ENCODE peak calls at places on chromosomes 5 and 9, in ten cellular contexts. R is suprapubic skin, I is fibroblast of lung, M is dorsolateral prefrontal cortex, Y is right atrium auricular region, O is PC-9, W is tibial artery, T is astrocyte, D is body of pancreas, K is lung. P is an unnamed sample.

GRCh38 chr5:124748687-124749594 is 2.5 kb upstream of the ZNF608 start:
- DNase-seq in R (peak; percentile 78), I (peak; percentile 95), M (peak; percentile 89), Y (peak; percentile 85), O (peak; percentile 74), W (peak; percentile 74), T (peak; percentile 91), D (peak; percentile 87), K (peak; percentile 82), P (peak; percentile 76)

GRCh38 chr5:157159209-157159751 is 6.8 kb downstream of the GARIN3 start:
- DNase-seq in R (no peak), I (no peak), M (no peak), Y (peak; percentile 11), O (no peak), W (no peak), T (no peak), D (no peak), K (no peak), P (no peak)

GRCh38 chr5:87300744-87301143 is 33.1 kb downstream of the RASA1 start:
- DNase-seq in R (no peak), I (peak; percentile 96), M (no peak), Y (no peak), O (peak; percentile 67), W (no peak), T (peak; percentile 95), D (no peak), K (no peak), P (no peak)

GRCh38 chr5:173429489-173430150 is 101.4 kb upstream of the STC2 start:
- DNase-seq in R (no peak), I (peak; percentile 64), M (no peak), Y (no peak), O (no peak), W (no peak), T (peak; percentile 48), D (no peak), K (no peak), P (no peak)

GRCh38 chr5:5409151-5409810 is 13.2 kb upstream of the ICE1 start:
- DNase-seq in R (no peak), I (no peak), M (no peak), Y (no peak), O (no peak), W (no peak), T (no peak), D (no peak), K (no peak), P (no peak)

GRCh38 chr5:179290681-179291540 is 54.4 kb downstream of the ADAMTS2 start:
- DNase-seq in R (peak; percentile 59), I (no peak), M (no peak), Y (no peak), O (no peak), W (peak; percentile 63), T (no peak), D (peak; percentile 13), K (no peak), P (no peak)

GRCh38 chr5:11851402-11851801 is 52.8 kb downstream of the CTNND2 start:
- DNase-seq in R (no peak), I (peak; percentile 87), M (no peak), Y (no peak), O (no peak), W (no peak), T (peak; percentile 86), D (peak; percentile 40), K (no peak), P (no peak)

GRCh38 chr9:105389789-105390188 is 58.0 kb upstream of the FSD1L start:
- DNase-seq in R (no peak), I (no peak), M (no peak), Y (no peak), O (no peak), W (no peak), T (no peak), D (no peak), K (no peak), P (no peak)

GRCh38 chr9:98658965-98659364 is 49.8 kb downstream of the GABBR2 start:
- DNase-seq in R (no peak), I (peak; percentile 90), M (no peak), Y (no peak), O (no peak), W (no peak), T (peak; percentile 90), D (no peak), K (no peak), P (no peak)

GRCh38 chr5:14407746-14408175 is 173.8 kb upstream of the OTULINL start:
- DNase-seq in R (no peak), I (peak; percentile 69), M (no peak), Y (no peak), O (no peak), W (no peak), T (peak; percentile 65), D (no peak), K (no peak), P (no peak)

GRCh38 chr9:78109075-78109474 is 77.5 kb upstream of the GNAQ start:
- DNase-seq in R (no peak), I (no peak), M (no peak), Y (no peak), O (peak; percentile 4), W (no peak), T (no peak), D (no peak), K (no peak), P (no peak)

GRCh38 chr5:2109566-2109965 is 226.8 kb upstream of the IRX4 start:
- DNase-seq in R (no peak), I (no peak), M (no peak), Y (no peak), O (no peak), W (no peak), T (no peak), D (no peak), K (no peak), P (no peak)

GRCh38 chr9:22119537-22120167 is 110.5 kb upstream of the CDKN2B start:
- DNase-seq in R (no peak), I (no peak), M (no peak), Y (no peak), O (no peak), W (no peak), T (no peak), D (no peak), K (no peak), P (no peak)

DNA sequence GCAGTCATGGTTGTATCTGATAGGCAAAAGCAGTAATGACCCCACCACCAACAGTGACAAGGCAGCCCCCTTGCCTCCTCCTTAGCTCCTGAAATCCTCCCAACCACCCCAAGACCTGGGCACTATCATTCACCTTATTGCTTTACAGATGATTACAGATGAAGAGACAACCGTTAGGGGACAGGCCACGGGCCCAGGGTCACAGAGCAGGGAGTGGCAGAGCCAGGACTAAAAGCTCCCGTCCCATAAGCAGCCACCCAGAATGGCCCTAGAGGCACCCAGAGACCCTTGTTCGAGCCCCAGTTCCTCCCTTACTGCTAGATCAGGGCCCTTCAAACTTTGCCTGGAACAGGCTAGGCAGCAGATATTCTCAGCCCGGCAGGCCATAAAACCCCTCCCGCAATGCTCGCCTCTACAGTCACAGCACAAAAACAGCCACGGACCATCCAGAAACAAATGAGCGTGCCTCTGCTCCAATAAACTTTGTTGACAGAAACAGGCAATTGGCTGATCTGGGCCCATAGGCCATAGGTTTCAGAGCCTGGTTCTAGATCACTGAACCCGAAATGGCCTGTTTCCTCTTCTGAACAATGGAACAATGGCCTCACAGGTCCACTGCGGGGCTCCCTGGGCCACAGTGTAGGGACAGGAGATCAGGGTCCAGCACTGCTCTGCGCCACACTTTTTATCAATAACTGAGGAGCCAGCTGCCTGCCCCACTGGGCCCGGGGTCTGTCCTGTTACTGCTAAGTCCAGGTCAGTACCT is 67.0 kb downstream of the LRSAM1 start:
- DNase-seq in R (no peak), I (no peak), M (no peak), Y (no peak), O (no peak), W (no peak), T (no peak), D (no peak), K (no peak), P (peak; percentile 62)
- H3K27ac ChIP-seq in R (no peak overlapping the region), I (peak overlapping the region; percentile 75), M (no peak overlapping the region), Y (peak overlapping the region; percentile 31), O (peak overlapping the region; percentile 86), W (peak overlapping the region; percentile 40), T (peak overlapping the region; percentile 69), D (peak overlapping the region; percentile 25), K (peak overlapping the region; percentile 51), P (peak overlapping the region; percentile 54)

GRCh38 chr5:119290161-119290569 is 65.7 kb upstream of the TNFAIP8 start:
- DNase-seq in R (no peak), I (peak; percentile 66), M (no peak), Y (no peak), O (no peak), W (no peak), T (peak; percentile 55), D (no peak), K (no peak), P (no peak)
- H3K4me3 ChIP-seq in R (no peak overlapping the region), I (no peak overlapping the region), M (no peak overlapping the region), Y (no peak overlapping the region), O (no peak overlapping the region), W (no peak overlapping the region), T (no peak overlapping the region), D (no peak overlapping the region), K (no peak overlapping the region), P (no peak overlapping the region)

GRCh38 chr9:70403166-70403565 is 11.3 kb downstream of the KLF9 start:
- DNase-seq in R (no peak), I (peak; percentile 26), M (no peak), Y (peak; percentile 57), O (no peak), W (no peak), T (no peak), D (no peak), K (no peak), P (no peak)
- TF ChIP-seq CTCF in R (no peak), I (no peak), M (no peak), Y (no peak), O (no peak), W (no peak), T (no peak), D (no peak), K (no peak), P (no peak)

GRCh38 chr5:97907611-97908400 is 724.8 kb upstream of the RIOK2 start:
- DNase-seq in R (no peak), I (no peak), M (no peak), Y (no peak), O (no peak), W (no peak), T (no peak), D (no peak), K (no peak), P (no peak)

GRCh38 chr5:97903742-97904141 is 720.7 kb upstream of the RIOK2 start:
- DNase-seq in R (no peak), I (no peak), M (no peak), Y (no peak), O (no peak), W (no peak), T (no peak), D (no peak), K (no peak), P (no peak)

GRCh38 chr5:97909541-97909940 is 726.5 kb upstream of the RIOK2 start:
- DNase-seq in R (no peak), I (no peak), M (no peak), Y (no peak), O (no peak), W (no peak), T (no peak), D (no peak), K (no peak), P (no peak)

DNA sequence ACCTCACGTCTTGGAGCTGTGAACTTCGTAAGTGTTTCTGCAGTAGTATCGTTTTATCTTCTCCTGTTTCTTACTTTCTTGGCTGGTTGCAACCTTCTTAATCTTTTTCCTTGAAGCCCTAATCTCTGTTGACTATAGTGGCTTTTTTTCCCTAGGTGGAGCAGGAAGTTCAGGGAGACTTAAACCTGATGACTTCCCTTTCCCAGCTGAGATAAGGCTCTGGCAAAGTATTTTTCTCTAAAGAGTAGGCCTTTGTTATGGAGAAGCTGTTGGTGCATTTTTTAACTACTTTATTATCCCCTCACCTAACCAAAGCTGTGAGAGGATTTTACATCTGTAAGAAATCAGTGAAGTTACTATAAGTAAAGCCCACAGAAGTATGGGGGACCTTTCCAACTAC is 723.1 kb upstream of the RIOK2 start:
- DNase-seq in R (no peak), I (no peak), M (no peak), Y (no peak), O (no peak), W (no peak), T (no peak), D (no peak), K (no peak), P (no peak)
- H3K27ac ChIP-seq in R (no peak overlapping the region), I (no peak overlapping the region), M (no peak overlapping the region), Y (no peak overlapping the region), O (no peak overlapping the region), W (no peak overlapping the region), T (no peak overlapping the region), D (no peak overlapping the region), K (no peak overlapping the region), P (no peak overlapping the region)